ENCODE peak calls at places on chromosomes 6 and 20, in six cellular contexts. One of them, this sample, is unnamed.

GRCh38 chr20:51631011-51631950 is 88.8 kb upstream of the NFATC2 start:
- DNase-seq in hepatocyte: peak
- DNase-seq in pancreas: no peak
- DNase-seq in NCI-H1417: no peak
- DNase-seq in ELR: peak
- DNase-seq in mesenchymal stem cell: peak
- DNase-seq in this sample: peak

GRCh38 chr6:120675886-120676285 is 658.4 kb downstream of the TBC1D32 start:
- DNase-seq in hepatocyte: no peak
- DNase-seq in pancreas: no peak
- DNase-seq in NCI-H1417: no peak
- DNase-seq in ELR: no peak
- DNase-seq in mesenchymal stem cell: no peak
- DNase-seq in this sample: no peak

GRCh38 chr6:107819217-107819616 is 4.9 kb downstream of the SCML4 start:
- DNase-seq in hepatocyte: no peak
- DNase-seq in pancreas: no peak
- DNase-seq in NCI-H1417: no peak
- DNase-seq in ELR: no peak
- DNase-seq in mesenchymal stem cell: no peak
- DNase-seq in this sample: no peak

GRCh38 chr20:33033381-33033780 is 1.9 kb downstream of the BPIFB6 start:
- DNase-seq in hepatocyte: no peak
- DNase-seq in pancreas: no peak
- DNase-seq in NCI-H1417: no peak
- DNase-seq in ELR: no peak
- DNase-seq in mesenchymal stem cell: no peak
- DNase-seq in this sample: no peak

GRCh38 chr20:59006864-59007757 is at the start of gene CTSZ:
- DNase-seq in hepatocyte: peak
- DNase-seq in pancreas: peak
- DNase-seq in NCI-H1417: no peak
- DNase-seq in ELR: peak
- DNase-seq in mesenchymal stem cell: peak
- DNase-seq in this sample: peak

GRCh38 chr6:52176550-52176949 is 9.6 kb upstream of the IL17A start:
- DNase-seq in hepatocyte: no peak
- DNase-seq in pancreas: no peak
- DNase-seq in NCI-H1417: peak
- DNase-seq in ELR: no peak
- DNase-seq in mesenchymal stem cell: no peak
- DNase-seq in this sample: no peak

GRCh38 chr20:62217913-62218773 is 1.9 kb downstream of the HRH3 start:
- DNase-seq in hepatocyte: no peak
- DNase-seq in pancreas: no peak
- DNase-seq in NCI-H1417: no peak
- DNase-seq in ELR: no peak
- DNase-seq in mesenchymal stem cell: no peak
- DNase-seq in this sample: no peak

GRCh38 chr6:1063671-1064355 is 248.1 kb upstream of the FOXQ1 start:
- DNase-seq in hepatocyte: no peak
- DNase-seq in pancreas: no peak
- DNase-seq in NCI-H1417: no peak
- DNase-seq in ELR: no peak
- DNase-seq in mesenchymal stem cell: no peak
- DNase-seq in this sample: no peak

GRCh38 chr20:3045816-3046676 is at the start of gene MRPS26:
- DNase-seq in hepatocyte: peak
- DNase-seq in pancreas: peak
- DNase-seq in NCI-H1417: peak
- DNase-seq in ELR: peak
- DNase-seq in mesenchymal stem cell: peak
- DNase-seq in this sample: peak

GRCh38 chr6:90940812-90941481 is 354.1 kb upstream of the MAP3K7 start:
- DNase-seq in hepatocyte: peak
- DNase-seq in pancreas: no peak
- DNase-seq in NCI-H1417: peak
- DNase-seq in ELR: peak
- DNase-seq in mesenchymal stem cell: peak
- DNase-seq in this sample: no peak

GRCh38 chr6:148064406-148065134 is 278.1 kb upstream of the SASH1 start:
- DNase-seq in hepatocyte: peak
- DNase-seq in pancreas: no peak
- DNase-seq in NCI-H1417: no peak
- DNase-seq in ELR: peak
- DNase-seq in mesenchymal stem cell: peak
- DNase-seq in this sample: no peak

This sample was measured in lung.